ENCODE peak calls at places on chromosomes 12 and 14, in four cellular contexts. D is AG04450, L is HepG2, G is body of pancreas. P is an unnamed sample.
A peak's percentile ranks its signal among the peaks of the same experiment; 100 is the strongest.

GRCh38 chr14:67710209-67710608 is 8.5 kb downstream of the RDH12 start:
- DNase-seq in D (no peak), L (no peak), G (no peak), P (no peak)

GRCh38 chr12:109488051-109488665 is 10.7 kb downstream of the UBE3B start:
- DNase-seq in D (no peak), L (no peak), G (no peak), P (no peak)

GRCh38 chr14:89196561-89196960 is 220.5 kb downstream of the FOXN3 start:
- DNase-seq in D (no peak), L (no peak), G (no peak), P (no peak)

GRCh38 chr12:6635375-6635855 is 344 bp downstream of the LPAR5 start:
- DNase-seq in D (no peak), L (no peak), G (no peak), P (no peak)

GRCh38 chr12:43069768-43070221 is 480.2 kb upstream of the PRICKLE1 start:
- DNase-seq in D (no peak), L (no peak), G (peak; percentile 31), P (no peak)

GRCh38 chr12:27434673-27435565 is 11.6 kb upstream of the SMCO2 start:
- DNase-seq in D (no peak), L (no peak), G (peak; percentile 14), P (no peak)

GRCh38 chr14:66507722-66508546 is at the start of gene GPHN:
- DNase-seq in D (peak; percentile 95), L (peak; percentile 95), G (peak; percentile 95), P (peak; percentile 94)

GRCh38 chr14:89184952-89185351 is 232.1 kb downstream of the FOXN3 start:
- DNase-seq in D (no peak), L (no peak), G (no peak), P (no peak)

GRCh38 chr12:3962661-3963483 is 89.7 kb upstream of the PARP11 start:
- DNase-seq in D (no peak), L (no peak), G (no peak), P (peak; percentile 48)

GRCh38 chr14:64644629-64645028 is 59.6 kb upstream of the PLEKHG3 start:
- DNase-seq in D (no peak), L (no peak), G (no peak), P (no peak)

GRCh38 chr12:127149226-127149964 is 1117.6 kb upstream of the TMEM132C start:
- DNase-seq in D (peak; percentile 47), L (no peak), G (no peak), P (no peak)

DNA sequence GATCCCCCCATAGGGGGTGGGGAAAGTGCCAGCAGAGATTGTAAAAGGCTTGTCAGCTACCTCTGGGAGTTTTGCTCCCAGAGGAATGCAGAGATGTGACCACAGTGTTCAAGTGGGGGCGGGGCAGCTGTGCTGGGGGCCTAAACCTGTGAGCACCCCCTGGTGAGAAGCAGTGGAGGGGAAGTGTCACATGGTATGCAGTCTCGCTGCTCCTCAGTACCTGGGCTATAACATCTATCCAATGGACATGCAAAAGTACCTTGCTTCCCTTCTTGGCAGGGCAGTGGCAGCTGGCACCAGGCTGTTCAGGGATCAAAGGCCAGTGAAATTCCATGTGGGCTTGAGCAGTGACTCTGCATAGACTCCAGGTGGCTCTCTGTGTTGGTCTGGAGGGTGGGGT is 20.3 kb downstream of the OR4K2 start:
- DNase-seq in D (no peak), L (no peak), G (no peak), P (no peak)
- H3K9me3 ChIP-seq in D (peaks cover 33% of the 10 kb centered on the region), L (peaks cover 86% of the 10 kb centered on the region), G (peaks cover 18% of the 10 kb centered on the region), P (peaks cover 18% of the 10 kb centered on the region)

GRCh38 chr12:117363953-117364486 is 2.6 kb upstream of the NOS1 start:
- DNase-seq in D (no peak), L (no peak), G (no peak), P (no peak)
- TF ChIP-seq CTCF in D (no peak), L (peak; percentile 7), G (no peak), P (no peak)

GRCh38 chr14:23259412-23259811 is 21.7 kb downstream of the RNF212B start:
- DNase-seq in D (no peak), L (no peak), G (no peak), P (no peak)
- H3K9me3 ChIP-seq in D (no peaks in the 10 kb centered on the region), L (no peaks in the 10 kb centered on the region), G (no peaks in the 10 kb centered on the region), P (peaks cover 5% of the 10 kb centered on the region)

DNA sequence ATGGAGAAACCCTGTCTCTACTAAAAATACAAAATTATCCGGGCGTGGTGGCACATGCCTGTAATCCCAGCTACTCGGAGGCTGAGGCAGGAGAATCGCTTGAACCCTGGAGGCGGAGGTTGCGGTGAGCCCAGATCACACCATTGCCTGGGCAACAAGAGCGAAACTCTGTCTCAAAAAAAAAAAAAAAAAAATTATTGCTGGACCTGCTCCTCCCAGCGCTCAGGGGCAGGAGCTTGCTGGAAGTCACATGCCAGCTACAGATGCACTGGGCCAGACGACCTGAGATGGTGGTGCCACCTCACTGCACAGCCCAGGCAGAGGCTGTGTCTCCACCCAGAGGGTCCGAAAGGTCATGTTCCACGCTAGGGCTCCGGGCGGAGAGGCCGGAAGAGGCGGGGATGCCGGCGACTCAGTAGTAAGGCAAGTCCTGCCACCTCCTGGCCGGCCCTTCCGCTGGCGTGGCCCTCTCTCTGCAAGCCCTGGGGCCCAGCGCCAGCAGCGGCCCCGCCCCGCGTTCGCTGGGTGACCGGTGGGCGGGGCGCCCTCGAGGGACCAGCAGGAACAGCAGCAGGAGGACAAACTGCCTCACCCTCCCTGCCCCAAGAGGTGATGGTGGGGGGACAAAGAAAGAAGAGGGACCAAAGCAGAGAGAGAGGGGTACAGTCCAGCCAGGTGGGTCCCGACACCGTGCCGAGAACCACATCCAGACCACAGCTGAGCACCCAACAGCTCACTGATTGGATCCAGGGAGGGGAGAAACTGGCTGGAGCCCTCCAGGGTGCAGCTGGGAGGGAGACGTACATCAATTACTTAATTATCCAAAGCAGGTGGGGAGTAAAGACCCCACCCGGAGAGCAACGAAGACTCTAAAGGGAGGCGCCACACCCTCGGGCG is 3.6 kb upstream of the RHOF start:
- DNase-seq in D (no peak), L (peak; percentile 97), G (peak; percentile 97), P (peak; percentile 96)
- TF ChIP-seq CTCF in D (peak; percentile 42), L (peak; percentile 77), G (peak; percentile 13), P (peak; percentile 33)

GRCh38 chr14:19920021-19920657 is at the start of gene OR4K5:
- DNase-seq in D (no peak), L (no peak), G (no peak), P (no peak)
- H3K9me3 ChIP-seq in D (peaks cover 12% of the 10 kb centered on the region), L (no peaks in the 10 kb centered on the region), G (no peaks in the 10 kb centered on the region), P (no peaks in the 10 kb centered on the region)

GRCh38 chr12:2355604-2356003 is 302.8 kb downstream of the CACNA1C start:
- DNase-seq in D (no peak), L (no peak), G (no peak), P (no peak)
- TF ChIP-seq CTCF in D (no peak), L (no peak), G (no peak), P (no peak)